ENCODE peak calls at places on chromosomes 5 and 9, in seven cellular contexts. N is IMR-90; S is CD8-positive, alpha-beta T cell; Q is cardiac muscle cell; C is RWPE1; D is coronary artery; U is progenitor cell of endocrine pancreas. W is an unnamed sample.

GRCh38 chr9:111961011-111961410 is 64.4 kb downstream of the UGCG start:
- DNase-seq in D (no peak), Q (no peak), N (peak), S (no peak), C (no peak), U (no peak), W (no peak)

GRCh38 chr9:100217536-100217935 is 118.5 kb downstream of the INVS start:
- DNase-seq in N (no peak), S (no peak), Q (no peak), C (no peak), D (no peak), U (no peak), W (no peak)

GRCh38 chr5:173472164-173472563 is 143.9 kb upstream of the STC2 start:
- DNase-seq in C (peak), N (peak), S (no peak), D (peak), Q (peak), U (no peak), W (no peak)

GRCh38 chr5:77981820-77982219 is 205.7 kb upstream of the TBCA start:
- DNase-seq in S (no peak), D (no peak), U (no peak), N (no peak), Q (no peak), C (no peak), W (no peak)

GRCh38 chr5:181173420-181174342 is 26.3 kb downstream of the OR2V2 start:
- DNase-seq in U (no peak), C (peak), S (peak), D (no peak), N (peak), Q (peak), W (peak)

GRCh38 chr9:120386390-120387131 is 193.4 kb downstream of the CDK5RAP2 start:
- DNase-seq in N (no peak), C (no peak), D (no peak), S (no peak), U (no peak), Q (peak), W (no peak)

GRCh38 chr5:33641722-33642505 is 201.1 kb downstream of the TARS1 start:
- DNase-seq in U (no peak), C (no peak), N (peak), S (no peak), D (no peak), Q (peak), W (no peak)

GRCh38 chr9:33698267-33698666 is 97.1 kb upstream of the PRSS3 start:
- DNase-seq in D (no peak), N (no peak), Q (no peak), C (no peak), U (no peak), S (no peak), W (no peak)

GRCh38 chr5:42268630-42269029 is 154.6 kb upstream of the GHR start:
- DNase-seq in U (no peak), N (peak), D (no peak), S (no peak), Q (peak), C (no peak), W (no peak)

GRCh38 chr9:79946718-79947117 is 375.0 kb downstream of the TLE4 start:
- DNase-seq in N (peak), D (no peak), S (no peak), Q (no peak), C (no peak), U (no peak), W (no peak)

GRCh38 chr5:131974622-131974955 is 29.1 kb upstream of the MEIKIN start:
- DNase-seq in S (peak), Q (no peak), C (no peak), U (no peak), D (peak), N (no peak), W (no peak)

GRCh38 chr9:105258225-105258737 is 13.8 kb downstream of the SLC44A1 start:
- DNase-seq in D (no peak), S (no peak), N (no peak), C (no peak), Q (peak), U (no peak), W (no peak)

GRCh38 chr9:17063535-17064135 is 71.2 kb upstream of the CNTLN start:
- DNase-seq in S (no peak), C (peak), N (peak), U (no peak), Q (peak), D (no peak), W (no peak)

GRCh38 chr5:155459889-155460500 is 446.4 kb downstream of the KIF4B start:
- DNase-seq in U (no peak), D (no peak), C (no peak), S (no peak), N (no peak), Q (no peak), W (no peak)

GRCh38 chr9:4774209-4774608 is 18.5 kb upstream of the RCL1 start:
- DNase-seq in Q (peak), C (no peak), N (no peak), U (no peak), S (no peak), D (no peak), W (no peak)

GRCh38 chr5:158753354-158753753 is 346.4 kb downstream of the EBF1 start:
- DNase-seq in U (no peak), C (no peak), D (no peak), Q (no peak), N (no peak), S (no peak), W (no peak)

GRCh38 chr5:15191012-15191411 is 309.0 kb upstream of the FBXL7 start:
- DNase-seq in S (no peak), D (no peak), C (no peak), U (no peak), Q (peak), N (no peak), W (no peak)
- TF ChIP-seq CTCF in S (no peak), D (no peak), C (no peak), U (no peak), Q (peak), N (no peak), W (no peak)

GRCh38 chr9:98057095-98057799 is 715 bp downstream of the NANS start:
- DNase-seq in N (peak), U (no peak), D (no peak), Q (peak), S (peak), C (no peak), W (no peak)
- TF ChIP-seq CTCF in N (no peak), U (no peak), D (no peak), Q (no peak), S (no peak), C (no peak), W (no peak)

GRCh38 chr9:93260290-93261066 is 76.5 kb downstream of the WNK2 start:
- DNase-seq in D (no peak), N (no peak), U (no peak), Q (no peak), C (no peak), S (no peak), W (no peak)

GRCh38 chr9:93261735-93262523 is 78.0 kb downstream of the WNK2 start:
- DNase-seq in N (no peak), D (no peak), U (no peak), Q (no peak), C (no peak), S (no peak), W (no peak)

GRCh38 chr9:93262537-93263310 is 78.8 kb downstream of the WNK2 start:
- DNase-seq in Q (no peak), N (no peak), C (no peak), S (no peak), D (peak), U (no peak), W (no peak)

GRCh38 chr9:93259490-93260289 is 75.8 kb downstream of the WNK2 start:
- DNase-seq in U (no peak), D (no peak), C (no peak), S (no peak), N (no peak), Q (no peak), W (no peak)

GRCh38 chr9:93261281-93261680 is 77.3 kb downstream of the WNK2 start:
- DNase-seq in Q (no peak), D (no peak), C (no peak), S (no peak), U (no peak), N (no peak), W (no peak)
- TF ChIP-seq CTCF in Q (no peak), D (no peak), C (no peak), S (no peak), U (no peak), N (no peak), W (no peak)

GRCh38 chr9:12640021-12640587 is 53.1 kb upstream of the TYRP1 start:
- DNase-seq in C (peak), S (no peak), U (no peak), N (peak), D (no peak), Q (peak), W (no peak)
- TF ChIP-seq CTCF in C (peak), S (no peak), U (peak), N (peak), D (no peak), Q (peak), W (no peak)

GRCh38 chr9:123450096-123450495 is 94.1 kb downstream of the CRB2 start:
- DNase-seq in D (peak), N (no peak), U (no peak), C (no peak), S (no peak), Q (no peak), W (no peak)
- TF ChIP-seq CTCF in D (no peak), N (no peak), U (no peak), C (no peak), S (no peak), Q (no peak), W (no peak)

GRCh38 chr9:83920469-83920941 is 727 bp downstream of the KIF27 start:
- DNase-seq in N (peak), C (no peak), U (no peak), D (no peak), S (no peak), Q (peak), W (no peak)
- TF ChIP-seq CTCF in N (peak), C (no peak), U (no peak), D (no peak), S (no peak), Q (peak), W (no peak)